ENCODE peak calls at places on chromosomes 3 and 15, in seven cellular contexts. One of them, this sample, is unnamed.

GRCh38 chr15:92683511-92683834 is 27.9 kb upstream of the FAM174B start:
- DNase-seq in stomach: peak; percentile 72
- DNase-seq in NCI-H1930: peak; percentile 11
- DNase-seq in NCI-H1105: peak; percentile 13
- DNase-seq in mucosa of gallbladder: peak; percentile 14
- DNase-seq in NCI-H1436: peak; percentile 5
- DNase-seq in LHCN-M2: peak; percentile 35
- DNase-seq in this sample: no peak

GRCh38 chr3:174333640-174334039 is 525.5 kb upstream of the NAALADL2 start:
- DNase-seq in mucosa of gallbladder: no peak
- DNase-seq in NCI-H1105: no peak
- DNase-seq in NCI-H1436: no peak
- DNase-seq in NCI-H1930: no peak
- DNase-seq in stomach: no peak
- DNase-seq in LHCN-M2: peak; percentile 39
- DNase-seq in this sample: no peak

GRCh38 chr15:76065267-76065666 is 5.5 kb downstream of the TMEM266 start:
- DNase-seq in NCI-H1436: no peak
- DNase-seq in LHCN-M2: no peak
- DNase-seq in NCI-H1105: no peak
- DNase-seq in mucosa of gallbladder: no peak
- DNase-seq in NCI-H1930: no peak
- DNase-seq in stomach: no peak
- DNase-seq in this sample: no peak

GRCh38 chr15:74383695-74384565 is 16.5 kb upstream of the CYP11A1 start:
- DNase-seq in NCI-H1930: no peak
- DNase-seq in LHCN-M2: peak; percentile 64
- DNase-seq in stomach: peak; percentile 44
- DNase-seq in NCI-H1436: no peak
- DNase-seq in NCI-H1105: no peak
- DNase-seq in mucosa of gallbladder: no peak
- DNase-seq in this sample: peak; percentile 27

GRCh38 chr3:190378240-190378891 is 9.6 kb upstream of the CLDN16 start:
- DNase-seq in mucosa of gallbladder: no peak
- DNase-seq in stomach: no peak
- DNase-seq in NCI-H1930: no peak
- DNase-seq in LHCN-M2: peak; percentile 85
- DNase-seq in NCI-H1105: no peak
- DNase-seq in NCI-H1436: no peak
- DNase-seq in this sample: no peak

GRCh38 chr3:183254816-183255730 is 2.0 kb downstream of the B3GNT5 start:
- DNase-seq in mucosa of gallbladder: no peak
- DNase-seq in LHCN-M2: peak; percentile 82
- DNase-seq in NCI-H1105: peak; percentile 55
- DNase-seq in NCI-H1436: no peak
- DNase-seq in stomach: peak; percentile 52
- DNase-seq in NCI-H1930: no peak
- DNase-seq in this sample: no peak

GRCh38 chr3:189839576-189839975 is 208.4 kb downstream of the TP63 start:
- DNase-seq in stomach: no peak
- DNase-seq in NCI-H1436: no peak
- DNase-seq in NCI-H1930: no peak
- DNase-seq in mucosa of gallbladder: no peak
- DNase-seq in NCI-H1105: no peak
- DNase-seq in LHCN-M2: peak; percentile 72
- DNase-seq in this sample: no peak

GRCh38 chr3:45644467-45645201 is 44.6 kb upstream of the SACM1L start:
- DNase-seq in stomach: no peak
- DNase-seq in NCI-H1105: no peak
- DNase-seq in LHCN-M2: peak; percentile 94
- DNase-seq in NCI-H1930: no peak
- DNase-seq in mucosa of gallbladder: no peak
- DNase-seq in NCI-H1436: no peak
- DNase-seq in this sample: no peak

GRCh38 chr3:73074681-73075305 is 13.3 kb downstream of the EBLN2 start:
- DNase-seq in NCI-H1930: no peak
- DNase-seq in NCI-H1436: no peak
- DNase-seq in NCI-H1105: no peak
- DNase-seq in mucosa of gallbladder: no peak
- DNase-seq in LHCN-M2: no peak
- DNase-seq in stomach: no peak
- DNase-seq in this sample: no peak

GRCh38 chr15:35857812-35858211 is 311.8 kb upstream of the DPH6 start:
- DNase-seq in NCI-H1930: no peak
- DNase-seq in NCI-H1105: no peak
- DNase-seq in stomach: no peak
- DNase-seq in LHCN-M2: no peak
- DNase-seq in NCI-H1436: no peak
- DNase-seq in mucosa of gallbladder: no peak
- DNase-seq in this sample: no peak

GRCh38 chr3:50347187-50347813 is 1.8 kb upstream of the ZMYND10 start:
- DNase-seq in stomach: peak; percentile 77
- DNase-seq in NCI-H1105: peak; percentile 49
- DNase-seq in NCI-H1436: peak; percentile 44
- DNase-seq in NCI-H1930: peak; percentile 29
- DNase-seq in LHCN-M2: peak; percentile 74
- DNase-seq in mucosa of gallbladder: peak; percentile 74
- DNase-seq in this sample: no peak

GRCh38 chr15:101633356-101633755 is 18.8 kb downstream of the TM2D3 start:
- DNase-seq in NCI-H1930: no peak
- DNase-seq in NCI-H1105: no peak
- DNase-seq in stomach: no peak
- DNase-seq in mucosa of gallbladder: no peak
- DNase-seq in LHCN-M2: no peak
- DNase-seq in NCI-H1436: no peak
- DNase-seq in this sample: no peak

GRCh38 chr3:182294256-182294655 is 499.0 kb upstream of the ATP11B start:
- DNase-seq in stomach: no peak
- DNase-seq in NCI-H1105: no peak
- DNase-seq in LHCN-M2: peak; percentile 60
- DNase-seq in NCI-H1436: no peak
- DNase-seq in mucosa of gallbladder: no peak
- DNase-seq in NCI-H1930: no peak
- DNase-seq in this sample: no peak

GRCh38 chr15:100383302-100384107 is 41.7 kb upstream of the ADAMTS17 start:
- DNase-seq in NCI-H1105: no peak
- DNase-seq in NCI-H1436: no peak
- DNase-seq in mucosa of gallbladder: peak; percentile 14
- DNase-seq in stomach: no peak
- DNase-seq in LHCN-M2: no peak
- DNase-seq in NCI-H1930: peak; percentile 3
- DNase-seq in this sample: no peak